ENCODE peak calls at places on chromosomes 7 and 10, in ten cellular contexts. One of them, this sample, is unnamed.

GRCh38 chr7:461118-461452 is 58.6 kb downstream of the PDGFA start:
- DNase-seq in stomach: no peak
- DNase-seq in OCI-LY7: no peak
- DNase-seq in gastrocnemius medialis: no peak
- DNase-seq in keratinocyte: no peak
- DNase-seq in esophagus squamous epithelium: no peak
- DNase-seq in hepatocyte: no peak
- DNase-seq in left lung: no peak
- DNase-seq in lower lobe of right lung: no peak
- DNase-seq in A549: no peak
- DNase-seq in this sample: no peak

GRCh38 chr10:90849956-90850749 is 7.7 kb downstream of the HTR7 start:
- DNase-seq in stomach: no peak
- DNase-seq in OCI-LY7: no peak
- DNase-seq in gastrocnemius medialis: no peak
- DNase-seq in keratinocyte: peak; percentile 57
- DNase-seq in esophagus squamous epithelium: no peak
- DNase-seq in hepatocyte: no peak
- DNase-seq in left lung: no peak
- DNase-seq in lower lobe of right lung: no peak
- DNase-seq in A549: no peak
- DNase-seq in this sample: no peak

GRCh38 chr7:47945261-47946015 is 2.8 kb downstream of the PKD1L1 start:
- DNase-seq in stomach: peak; percentile 87
- DNase-seq in OCI-LY7: peak; percentile 81
- DNase-seq in gastrocnemius medialis: peak; percentile 45
- DNase-seq in keratinocyte: no peak
- DNase-seq in esophagus squamous epithelium: no peak
- DNase-seq in hepatocyte: peak; percentile 84
- DNase-seq in left lung: no peak
- DNase-seq in lower lobe of right lung: peak; percentile 83
- DNase-seq in A549: peak; percentile 71
- DNase-seq in this sample: peak; percentile 69

GRCh38 chr10:91514025-91514424 is 103.9 kb downstream of the HECTD2 start:
- DNase-seq in stomach: no peak
- DNase-seq in OCI-LY7: no peak
- DNase-seq in gastrocnemius medialis: no peak
- DNase-seq in keratinocyte: no peak
- DNase-seq in esophagus squamous epithelium: no peak
- DNase-seq in hepatocyte: no peak
- DNase-seq in left lung: no peak
- DNase-seq in lower lobe of right lung: no peak
- DNase-seq in A549: no peak
- DNase-seq in this sample: no peak

GRCh38 chr10:110420401-110421193 is 77.1 kb upstream of the DUSP5 start:
- DNase-seq in stomach: peak; percentile 60
- DNase-seq in OCI-LY7: no peak
- DNase-seq in gastrocnemius medialis: no peak
- DNase-seq in keratinocyte: no peak
- DNase-seq in esophagus squamous epithelium: no peak
- DNase-seq in hepatocyte: no peak
- DNase-seq in left lung: no peak
- DNase-seq in lower lobe of right lung: peak; percentile 68
- DNase-seq in A549: peak; percentile 78
- DNase-seq in this sample: peak; percentile 37

GRCh38 chr7:56124981-56125380 is 8.8 kb upstream of the NUPR2 start:
- DNase-seq in stomach: no peak
- DNase-seq in OCI-LY7: no peak
- DNase-seq in gastrocnemius medialis: no peak
- DNase-seq in keratinocyte: no peak
- DNase-seq in esophagus squamous epithelium: no peak
- DNase-seq in hepatocyte: no peak
- DNase-seq in left lung: no peak
- DNase-seq in lower lobe of right lung: no peak
- DNase-seq in A549: no peak
- DNase-seq in this sample: no peak

GRCh38 chr10:43249151-43249961 is 17.5 kb downstream of the RASGEF1A start:
- DNase-seq in stomach: no peak
- DNase-seq in OCI-LY7: no peak
- DNase-seq in gastrocnemius medialis: no peak
- DNase-seq in keratinocyte: no peak
- DNase-seq in esophagus squamous epithelium: no peak
- DNase-seq in hepatocyte: no peak
- DNase-seq in left lung: peak; percentile 58
- DNase-seq in lower lobe of right lung: peak; percentile 29
- DNase-seq in A549: no peak
- DNase-seq in this sample: no peak

GRCh38 chr7:102291056-102291915 is 4.6 kb downstream of the SH2B2 start:
- DNase-seq in stomach: no peak
- DNase-seq in OCI-LY7: peak; percentile 77
- DNase-seq in gastrocnemius medialis: no peak
- DNase-seq in keratinocyte: no peak
- DNase-seq in esophagus squamous epithelium: no peak
- DNase-seq in hepatocyte: no peak
- DNase-seq in left lung: peak; percentile 60
- DNase-seq in lower lobe of right lung: no peak
- DNase-seq in A549: no peak
- DNase-seq in this sample: no peak

GRCh38 chr10:47104101-47104707 is 193.0 kb downstream of the PTPN20 start:
- DNase-seq in stomach: no peak
- DNase-seq in OCI-LY7: no peak
- DNase-seq in gastrocnemius medialis: no peak
- DNase-seq in keratinocyte: no peak
- DNase-seq in esophagus squamous epithelium: no peak
- DNase-seq in hepatocyte: no peak
- DNase-seq in left lung: no peak
- DNase-seq in lower lobe of right lung: no peak
- DNase-seq in A549: no peak
- DNase-seq in this sample: no peak

GRCh38 chr7:114297121-114297520 is 117.5 kb upstream of the FOXP2 start:
- DNase-seq in stomach: no peak
- DNase-seq in OCI-LY7: no peak
- DNase-seq in gastrocnemius medialis: no peak
- DNase-seq in keratinocyte: no peak
- DNase-seq in esophagus squamous epithelium: no peak
- DNase-seq in hepatocyte: no peak
- DNase-seq in left lung: peak; percentile 47
- DNase-seq in lower lobe of right lung: no peak
- DNase-seq in A549: no peak
- DNase-seq in this sample: no peak

GRCh38 chr7:135258585-135258984 is 24.9 kb downstream of the STRA8 start:
- DNase-seq in stomach: no peak
- DNase-seq in OCI-LY7: no peak
- DNase-seq in gastrocnemius medialis: no peak
- DNase-seq in keratinocyte: no peak
- DNase-seq in esophagus squamous epithelium: no peak
- DNase-seq in hepatocyte: no peak
- DNase-seq in left lung: no peak
- DNase-seq in lower lobe of right lung: no peak
- DNase-seq in A549: no peak
- DNase-seq in this sample: no peak

GRCh38 chr10:11058014-11058413 is 40.3 kb downstream of the CELF2 start:
- DNase-seq in stomach: no peak
- DNase-seq in OCI-LY7: no peak
- DNase-seq in gastrocnemius medialis: no peak
- DNase-seq in keratinocyte: no peak
- DNase-seq in esophagus squamous epithelium: no peak
- DNase-seq in hepatocyte: no peak
- DNase-seq in left lung: no peak
- DNase-seq in lower lobe of right lung: no peak
- DNase-seq in A549: no peak
- DNase-seq in this sample: no peak

GRCh38 chr10:11058965-11059364 is 41.3 kb downstream of the CELF2 start:
- DNase-seq in stomach: no peak
- DNase-seq in OCI-LY7: no peak
- DNase-seq in gastrocnemius medialis: no peak
- DNase-seq in keratinocyte: no peak
- DNase-seq in esophagus squamous epithelium: no peak
- DNase-seq in hepatocyte: peak; percentile 50
- DNase-seq in left lung: no peak
- DNase-seq in lower lobe of right lung: no peak
- DNase-seq in A549: no peak
- DNase-seq in this sample: no peak

GRCh38 chr10:11057448-11057847 is 39.8 kb downstream of the CELF2 start:
- DNase-seq in stomach: no peak
- DNase-seq in OCI-LY7: no peak
- DNase-seq in gastrocnemius medialis: no peak
- DNase-seq in keratinocyte: no peak
- DNase-seq in esophagus squamous epithelium: no peak
- DNase-seq in hepatocyte: no peak
- DNase-seq in left lung: no peak
- DNase-seq in lower lobe of right lung: no peak
- DNase-seq in A549: no peak
- DNase-seq in this sample: no peak

DNA sequence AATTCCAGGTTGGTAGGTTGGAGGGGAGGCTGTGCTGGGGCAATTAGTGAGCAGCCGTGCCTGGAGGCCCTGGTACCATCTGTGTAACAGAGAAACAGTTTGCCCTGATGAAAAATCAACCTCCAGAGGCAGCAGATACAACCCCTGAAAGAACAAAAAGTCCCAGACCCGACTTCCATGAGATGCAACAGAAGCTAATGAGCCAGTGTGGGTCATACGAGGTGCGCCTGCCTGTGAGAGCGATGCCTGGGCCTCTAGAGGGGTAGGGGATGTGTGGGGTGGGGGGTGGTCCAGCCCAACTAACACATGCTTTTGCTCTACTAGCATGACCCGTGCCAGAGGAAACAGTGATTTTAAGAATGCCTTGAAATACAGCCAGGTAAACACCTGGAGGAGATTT is 39.3 kb downstream of the CELF2 start:
- DNase-seq in stomach: no peak
- DNase-seq in OCI-LY7: no peak
- DNase-seq in gastrocnemius medialis: no peak
- DNase-seq in keratinocyte: no peak
- DNase-seq in esophagus squamous epithelium: no peak
- DNase-seq in hepatocyte: no peak
- DNase-seq in left lung: no peak
- DNase-seq in lower lobe of right lung: no peak
- DNase-seq in A549: no peak
- DNase-seq in this sample: no peak
- H3K4me3 ChIP-seq in stomach: no peak overlapping the region
- H3K4me3 ChIP-seq in OCI-LY7: no peak overlapping the region
- H3K4me3 ChIP-seq in gastrocnemius medialis: no peak overlapping the region
- H3K4me3 ChIP-seq in keratinocyte: no peak overlapping the region
- H3K4me3 ChIP-seq in esophagus squamous epithelium: no peak overlapping the region
- H3K4me3 ChIP-seq in hepatocyte: no peak overlapping the region
- H3K4me3 ChIP-seq in left lung: no peak overlapping the region
- H3K4me3 ChIP-seq in lower lobe of right lung: no peak overlapping the region
- H3K4me3 ChIP-seq in A549: no peak overlapping the region
- H3K4me3 ChIP-seq in this sample: no peak overlapping the region

GRCh38 chr10:127196227-127196954 is at the start of gene INSYN2A:
- DNase-seq in stomach: no peak
- DNase-seq in OCI-LY7: no peak
- DNase-seq in gastrocnemius medialis: no peak
- DNase-seq in keratinocyte: no peak
- DNase-seq in esophagus squamous epithelium: no peak
- DNase-seq in hepatocyte: peak; percentile 54
- DNase-seq in left lung: no peak
- DNase-seq in lower lobe of right lung: no peak
- DNase-seq in A549: peak; percentile 46
- DNase-seq in this sample: peak; percentile 35
- TF ChIP-seq CTCF in stomach: no peak
- TF ChIP-seq CTCF in OCI-LY7: no peak
- TF ChIP-seq CTCF in gastrocnemius medialis: no peak
- TF ChIP-seq CTCF in keratinocyte: peak; percentile 5
- TF ChIP-seq CTCF in esophagus squamous epithelium: no peak
- TF ChIP-seq CTCF in hepatocyte: peak; percentile 35
- TF ChIP-seq CTCF in left lung: no peak
- TF ChIP-seq CTCF in lower lobe of right lung: no peak
- TF ChIP-seq CTCF in A549: peak; percentile 38
- TF ChIP-seq CTCF in this sample: peak; percentile 52

GRCh38 chr10:102611514-102612095 is 32.7 kb upstream of the TRIM8 start:
- DNase-seq in stomach: no peak
- DNase-seq in OCI-LY7: no peak
- DNase-seq in gastrocnemius medialis: no peak
- DNase-seq in keratinocyte: no peak
- DNase-seq in esophagus squamous epithelium: no peak
- DNase-seq in hepatocyte: no peak
- DNase-seq in left lung: no peak
- DNase-seq in lower lobe of right lung: no peak
- DNase-seq in A549: no peak
- DNase-seq in this sample: no peak
- H3K27ac ChIP-seq in stomach: no peak overlapping the region
- H3K27ac ChIP-seq in OCI-LY7: no peak overlapping the region
- H3K27ac ChIP-seq in gastrocnemius medialis: peak overlapping the region; percentile 0
- H3K27ac ChIP-seq in keratinocyte: no peak overlapping the region
- H3K27ac ChIP-seq in esophagus squamous epithelium: peak overlapping the region; percentile 56
- H3K27ac ChIP-seq in hepatocyte: peak overlapping the region; percentile 34
- H3K27ac ChIP-seq in left lung: peak overlapping the region; percentile 14
- H3K27ac ChIP-seq in lower lobe of right lung: no peak overlapping the region
- H3K27ac ChIP-seq in A549: no peak overlapping the region
- H3K27ac ChIP-seq in this sample: no peak overlapping the region

GRCh38 chr7:82389847-82390246 is 53.7 kb downstream of the CACNA2D1 start:
- DNase-seq in stomach: no peak
- DNase-seq in OCI-LY7: no peak
- DNase-seq in gastrocnemius medialis: no peak
- DNase-seq in keratinocyte: no peak
- DNase-seq in esophagus squamous epithelium: no peak
- DNase-seq in hepatocyte: no peak
- DNase-seq in left lung: no peak
- DNase-seq in lower lobe of right lung: no peak
- DNase-seq in A549: no peak
- DNase-seq in this sample: no peak

GRCh38 chr7:82382276-82382675 is 61.3 kb downstream of the CACNA2D1 start:
- DNase-seq in stomach: no peak
- DNase-seq in OCI-LY7: no peak
- DNase-seq in gastrocnemius medialis: no peak
- DNase-seq in keratinocyte: no peak
- DNase-seq in esophagus squamous epithelium: no peak
- DNase-seq in hepatocyte: no peak
- DNase-seq in left lung: no peak
- DNase-seq in lower lobe of right lung: no peak
- DNase-seq in A549: no peak
- DNase-seq in this sample: no peak

GRCh38 chr7:82388138-82388537 is 55.4 kb downstream of the CACNA2D1 start:
- DNase-seq in stomach: no peak
- DNase-seq in OCI-LY7: no peak
- DNase-seq in gastrocnemius medialis: no peak
- DNase-seq in keratinocyte: no peak
- DNase-seq in esophagus squamous epithelium: no peak
- DNase-seq in hepatocyte: no peak
- DNase-seq in left lung: no peak
- DNase-seq in lower lobe of right lung: no peak
- DNase-seq in A549: no peak
- DNase-seq in this sample: no peak

GRCh38 chr7:82384051-82384464 is 59.5 kb downstream of the CACNA2D1 start:
- DNase-seq in stomach: no peak
- DNase-seq in OCI-LY7: no peak
- DNase-seq in gastrocnemius medialis: no peak
- DNase-seq in keratinocyte: no peak
- DNase-seq in esophagus squamous epithelium: no peak
- DNase-seq in hepatocyte: no peak
- DNase-seq in left lung: no peak
- DNase-seq in lower lobe of right lung: no peak
- DNase-seq in A549: no peak
- DNase-seq in this sample: no peak

DNA sequence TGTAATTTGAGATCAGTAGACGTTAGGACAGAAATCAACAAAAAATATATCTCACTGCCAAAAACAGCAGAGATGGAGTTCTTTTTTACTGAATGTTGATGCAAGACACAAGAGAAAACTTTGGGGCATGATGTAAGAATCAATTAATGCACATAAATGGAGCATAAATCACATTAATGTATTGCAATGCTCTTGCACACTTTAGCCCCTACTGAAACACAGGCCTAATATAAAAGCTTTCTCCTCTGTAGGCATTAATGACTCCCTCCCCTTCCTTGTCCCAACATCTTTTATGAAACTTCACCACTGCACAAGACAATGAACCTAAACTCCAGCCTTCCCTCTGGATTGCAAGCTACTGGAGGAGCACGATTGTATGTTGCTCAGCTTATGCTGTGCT is 58.8 kb downstream of the CACNA2D1 start:
- DNase-seq in stomach: no peak
- DNase-seq in OCI-LY7: no peak
- DNase-seq in gastrocnemius medialis: no peak
- DNase-seq in keratinocyte: no peak
- DNase-seq in esophagus squamous epithelium: no peak
- DNase-seq in hepatocyte: no peak
- DNase-seq in left lung: no peak
- DNase-seq in lower lobe of right lung: no peak
- DNase-seq in A549: no peak
- DNase-seq in this sample: no peak
- H3K4me3 ChIP-seq in stomach: no peak overlapping the region
- H3K4me3 ChIP-seq in OCI-LY7: no peak overlapping the region
- H3K4me3 ChIP-seq in gastrocnemius medialis: no peak overlapping the region
- H3K4me3 ChIP-seq in keratinocyte: no peak overlapping the region
- H3K4me3 ChIP-seq in esophagus squamous epithelium: no peak overlapping the region
- H3K4me3 ChIP-seq in hepatocyte: no peak overlapping the region
- H3K4me3 ChIP-seq in left lung: no peak overlapping the region
- H3K4me3 ChIP-seq in lower lobe of right lung: no peak overlapping the region
- H3K4me3 ChIP-seq in A549: no peak overlapping the region
- H3K4me3 ChIP-seq in this sample: no peak overlapping the region